ENCODE peak calls at places on chromosomes 7 and 10, in four cellular contexts. F, G, L and I are unnamed samples.

GRCh38 chr7:158315881-158316280 is 271.7 kb downstream of the PTPRN2 start:
- DNase-seq in F (no peak), G (no peak), L (no peak), I (no peak)

GRCh38 chr10:43061764-43062163 is 15.1 kb upstream of the RET start:
- DNase-seq in F (no peak), G (no peak), L (peak; percentile 6), I (no peak)

GRCh38 chr7:73851410-73852338 is 9.3 kb upstream of the TMEM270 start:
- DNase-seq in F (peak; percentile 96), G (no peak), L (peak; percentile 99), I (peak; percentile 73)

GRCh38 chr10:70462349-70462984 is 16.1 kb upstream of the PALD1 start:
- DNase-seq in F (no peak), G (peak; percentile 96), L (peak; percentile 10), I (no peak)

GRCh38 chr10:89327803-89328441 is at the start of gene IFIT3:
- DNase-seq in F (peak; percentile 97), G (peak; percentile 86), L (peak; percentile 67), I (peak; percentile 27)

GRCh38 chr7:69932034-69932628 is 333.9 kb downstream of the AUTS2 start:
- DNase-seq in F (peak; percentile 67), G (no peak), L (peak; percentile 2), I (no peak)

GRCh38 chr7:55774327-55775050 is 88.1 kb downstream of the SEPTIN14 start:
- DNase-seq in F (no peak), G (no peak), L (peak; percentile 76), I (no peak)

GRCh38 chr10:94088926-94089381 is 95.2 kb downstream of the PLCE1 start:
- DNase-seq in F (peak; percentile 65), G (no peak), L (peak; percentile 72), I (no peak)

GRCh38 chr7:107579881-107580715 is at the start of gene BCAP29:
- DNase-seq in F (peak; percentile 70), G (peak; percentile 86), L (peak; percentile 37), I (peak; percentile 89)

GRCh38 chr7:92179393-92179924 is 517 bp upstream of the LRRD1 start:
- DNase-seq in F (peak; percentile 42), G (no peak), L (no peak), I (no peak)

GRCh38 chr7:41900532-41900931 is 197.6 kb upstream of the INHBA start:
- DNase-seq in F (no peak), G (no peak), L (no peak), I (no peak)

GRCh38 chr7:28806841-28807240 is 151.3 kb downstream of the TRIL start:
- DNase-seq in F (no peak), G (no peak), L (no peak), I (no peak)

GRCh38 chr7:28807396-28807994 is 150.6 kb downstream of the TRIL start:
- DNase-seq in F (no peak), G (no peak), L (no peak), I (no peak)

GRCh38 chr7:28811990-28812389 is 146.1 kb downstream of the TRIL start:
- DNase-seq in F (peak; percentile 27), G (no peak), L (no peak), I (no peak)

GRCh38 chr7:28811003-28811402 is 147.1 kb downstream of the TRIL start:
- DNase-seq in F (no peak), G (no peak), L (no peak), I (no peak)

DNA sequence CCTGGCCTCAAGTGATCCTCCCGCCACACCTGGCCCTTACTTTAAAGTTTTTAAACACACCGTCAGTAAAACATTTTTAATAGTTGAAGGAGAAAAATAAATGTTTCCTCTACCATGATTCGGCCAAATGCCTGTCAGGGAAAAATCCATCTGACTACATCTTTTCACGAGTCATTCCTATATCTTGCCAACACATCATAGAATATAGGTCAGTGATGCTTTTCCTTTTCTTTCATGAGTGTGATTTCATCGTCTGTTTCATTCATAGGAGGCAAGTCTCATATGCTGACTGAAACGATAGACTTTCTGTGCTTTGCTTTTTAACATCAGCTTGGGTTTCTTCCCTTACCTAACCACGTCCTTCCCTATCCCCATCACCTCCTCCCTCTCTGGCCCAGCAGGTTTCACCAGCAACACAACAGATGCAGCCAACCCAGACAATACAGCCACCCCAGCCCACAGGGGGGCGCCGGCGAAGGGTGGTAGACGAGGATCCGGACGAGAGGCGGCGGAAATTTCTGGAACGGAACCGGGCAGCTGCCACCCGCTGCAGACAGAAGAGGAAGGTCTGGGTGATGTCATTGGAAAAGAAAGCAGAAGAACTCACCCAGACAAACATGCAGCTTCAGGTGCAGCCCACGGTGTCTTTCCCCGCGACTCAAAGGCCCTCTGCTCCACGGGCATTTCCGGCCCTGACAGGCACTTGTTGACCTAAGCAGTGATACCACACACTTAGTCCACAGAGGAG is 149.2 kb downstream of the TRIL start:
- DNase-seq in F (peak; percentile 12), G (no peak), L (peak; percentile 69), I (no peak)
- TF ChIP-seq CTCF in F (no peak), G (no peak), L (no peak), I (no peak)

GRCh38 chr10:53298443-53298842 is 525.9 kb upstream of the MBL2 start:
- DNase-seq in F (no peak), G (no peak), L (no peak), I (no peak)
- TF ChIP-seq CTCF in F (no peak), G (no peak), L (no peak), I (no peak)

DNA sequence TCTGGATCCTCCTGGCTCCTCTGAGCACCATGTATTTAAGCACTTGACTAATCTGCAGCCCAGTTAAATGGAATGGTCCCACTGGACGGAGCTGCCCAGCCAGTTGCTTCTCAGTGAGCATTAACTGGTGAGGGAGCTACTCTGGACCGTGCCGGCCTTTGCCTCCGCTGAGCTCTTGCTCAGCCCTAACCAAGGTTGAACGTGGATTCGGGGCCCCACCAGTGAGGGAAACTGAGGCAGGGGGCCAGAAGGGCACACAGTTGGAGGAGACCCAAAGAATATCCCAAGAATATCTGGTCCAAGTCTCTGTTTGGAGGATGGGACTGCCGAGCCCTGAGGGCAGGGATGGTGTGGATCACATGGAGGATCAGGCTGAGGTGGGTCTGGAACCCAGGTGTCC is 13.7 kb downstream of the ADCYAP1R1 start:
- DNase-seq in F (no peak), G (no peak), L (no peak), I (no peak)
- TF ChIP-seq CTCF in F (no peak), G (no peak), L (no peak), I (no peak)

DNA sequence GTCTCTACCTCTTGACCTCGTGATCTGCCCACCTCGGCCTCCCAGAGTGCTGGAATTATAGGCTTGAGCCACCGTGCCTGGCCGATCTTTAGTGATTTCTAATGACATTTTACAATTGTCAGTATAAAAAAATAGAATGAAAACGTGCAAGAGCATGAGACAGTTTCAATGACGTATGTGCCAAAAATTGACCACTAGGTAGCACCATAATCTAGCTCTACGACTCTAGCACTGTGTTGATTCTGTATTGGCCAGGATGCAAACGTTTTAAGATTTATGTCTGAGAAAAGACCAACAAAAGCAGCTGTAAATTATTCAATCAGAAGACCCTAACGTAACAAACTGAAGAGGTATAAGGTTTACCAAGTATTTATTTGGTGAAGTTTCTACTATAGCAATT is 25.4 kb upstream of the EXOC6 start:
- DNase-seq in F (peak; percentile 49), G (no peak), L (no peak), I (no peak)
- TF ChIP-seq CTCF in F (peak; percentile 17), G (no peak), L (no peak), I (no peak)

GRCh38 chr10:110358869-110359629 is 54.3 kb upstream of the SMNDC1 start:
- DNase-seq in F (no peak), G (no peak), L (peak; percentile 76), I (no peak)
- TF ChIP-seq CTCF in F (no peak), G (no peak), L (peak; percentile 31), I (no peak)

DNA sequence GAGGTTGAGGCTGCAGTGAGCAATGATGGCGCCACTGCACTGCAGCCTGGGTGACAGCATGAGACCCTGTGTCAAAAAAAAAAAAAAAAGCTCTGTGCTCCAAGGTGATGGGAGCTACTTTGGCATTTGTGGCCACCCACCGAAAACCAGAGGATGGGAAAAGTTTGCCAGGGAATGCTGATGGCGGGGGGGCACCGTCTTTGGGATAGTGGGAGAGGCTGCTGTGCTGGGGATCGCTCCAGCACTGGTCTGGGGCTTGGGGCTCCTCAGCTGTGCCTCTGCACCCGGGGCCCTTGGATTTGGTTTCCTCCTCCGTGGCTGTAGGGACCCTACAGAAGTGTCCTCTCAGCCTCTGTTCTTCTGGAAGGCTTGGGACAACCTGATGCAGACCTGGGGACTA is 11.7 kb upstream of the RAMP3 start:
- DNase-seq in F (no peak), G (peak; percentile 41), L (no peak), I (no peak)
- TF ChIP-seq CTCF in F (no peak), G (no peak), L (no peak), I (no peak)

GRCh38 chr10:108238261-108238660 is 1073.8 kb upstream of the SORCS1 start:
- DNase-seq in F (no peak), G (no peak), L (peak; percentile 62), I (no peak)
- TF ChIP-seq CTCF in F (no peak), G (no peak), L (no peak), I (no peak)

GRCh38 chr7:133850497-133851070 is 276.6 kb upstream of the LRGUK start:
- DNase-seq in F (no peak), G (no peak), L (no peak), I (no peak)

GRCh38 chr7:133854739-133855138 is 272.4 kb upstream of the LRGUK start:
- DNase-seq in F (peak; percentile 74), G (no peak), L (peak; percentile 61), I (peak; percentile 29)

GRCh38 chr7:133851416-133851815 is 275.7 kb upstream of the LRGUK start:
- DNase-seq in F (no peak), G (no peak), L (peak; percentile 22), I (no peak)

GRCh38 chr7:133857376-133858119 is 269.6 kb upstream of the LRGUK start:
- DNase-seq in F (no peak), G (no peak), L (no peak), I (no peak)

GRCh38 chr7:133853706-133854276 is 273.3 kb upstream of the LRGUK start:
- DNase-seq in F (peak; percentile 68), G (no peak), L (peak; percentile 97), I (peak; percentile 18)
- TF ChIP-seq CTCF in F (peak; percentile 47), G (no peak), L (peak; percentile 78), I (peak; percentile 5)